ENCODE peak calls at places on chromosomes 13 and 19, in seven cellular contexts. W is HepG2, S is SK-N-SH, I is H1, G is GM12878, N is HCT116, L is K562. U is an unnamed sample.

GRCh38 chr19:7979559-7979958 is 25.9 kb downstream of the ELAVL1 start:
- DNase-seq in S (no peak), G (no peak), N (no peak), I (no peak), W (no peak), L (no peak), U (no peak)

GRCh38 chr13:110445183-110445582 is 116.3 kb downstream of the RAB20 start:
- DNase-seq in S (no peak), W (no peak), I (no peak), N (no peak), G (no peak), L (no peak), U (no peak)

GRCh38 chr19:58579473-58580142 is 6.5 kb upstream of the MZF1 start:
- DNase-seq in G (no peak), W (no peak), I (no peak), N (no peak), L (no peak), S (no peak), U (no peak)

GRCh38 chr13:75352641-75353327 is 129.2 kb downstream of the TBC1D4 start:
- DNase-seq in N (no peak), G (no peak), W (no peak), S (no peak), I (no peak), L (no peak), U (no peak)

GRCh38 chr13:21813110-21813509 is 142.2 kb downstream of the FGF9 start:
- DNase-seq in L (no peak), W (no peak), I (no peak), G (no peak), S (no peak), N (no peak), U (no peak)

GRCh38 chr13:112809332-112810310 is 119.8 kb downstream of the ATP11A start:
- DNase-seq in G (no peak), L (no peak), S (no peak), N (no peak), I (no peak), W (no peak), U (no peak)

GRCh38 chr19:18251587-18252369 is 22.5 kb downstream of the IQCN start:
- DNase-seq in G (peak), N (peak), L (peak), I (peak), S (peak), W (peak), U (peak)

GRCh38 chr13:48000559-48001126 is 430 bp downstream of the SUCLA2 start:
- DNase-seq in I (no peak), N (no peak), G (no peak), W (no peak), S (no peak), L (no peak), U (peak)

GRCh38 chr19:10009269-10009665 is 1.0 kb downstream of the COL5A3 start:
- DNase-seq in G (no peak), N (no peak), L (peak), S (peak), I (no peak), W (no peak), U (peak)

GRCh38 chr13:78632956-78633355 is 26.0 kb downstream of the OBI1 start:
- DNase-seq in L (no peak), I (no peak), S (no peak), G (no peak), W (no peak), N (no peak), U (no peak)

GRCh38 chr19:2969104-2969504 is 8.3 kb upstream of the TLE6 start:
- DNase-seq in N (no peak), S (peak), G (no peak), W (no peak), L (peak), I (no peak), U (no peak)

GRCh38 chr13:42999491-42999890 is 7.5 kb upstream of the EPSTI1 start:
- DNase-seq in N (no peak), I (no peak), L (no peak), W (no peak), S (no peak), G (no peak), U (no peak)

GRCh38 chr19:52691737-52692136 is 43.1 kb downstream of the ZNF611 start:
- DNase-seq in G (peak), L (peak), I (no peak), N (no peak), S (no peak), W (no peak), U (peak)

GRCh38 chr13:44364601-44365000 is 9.0 kb upstream of the SERP2 start:
- DNase-seq in S (no peak), L (no peak), N (peak), I (no peak), G (no peak), W (peak), U (no peak)

GRCh38 chr13:48055712-48056111 is 18.2 kb downstream of the NUDT15 start:
- DNase-seq in W (no peak), N (no peak), L (no peak), S (no peak), I (no peak), G (no peak), U (no peak)

GRCh38 chr19:990119-990571 is 6.0 kb downstream of the WDR18 start:
- DNase-seq in S (no peak), W (no peak), I (no peak), L (no peak), G (no peak), N (no peak), U (no peak)

GRCh38 chr13:112000888-112001287 is 66.1 kb upstream of the SOX1 start:
- DNase-seq in G (no peak), W (no peak), N (no peak), L (no peak), S (no peak), I (no peak), U (no peak)

GRCh38 chr19:15871570-15871969 is 26.3 kb downstream of the CYP4F2 start:
- DNase-seq in S (no peak), N (peak), L (peak), I (no peak), W (no peak), G (no peak), U (no peak)

GRCh38 chr19:10292206-10292788 is 2.5 kb downstream of the ICAM5 start:
- DNase-seq in W (peak), I (peak), S (peak), N (peak), G (no peak), L (peak), U (peak)

GRCh38 chr13:51122868-51123267 is 11.8 kb upstream of the C13orf42 start:
- DNase-seq in G (peak), N (no peak), L (no peak), S (no peak), I (no peak), W (peak), U (no peak)

GRCh38 chr13:89372193-89372592 is 1701.0 kb downstream of the SLITRK5 start:
- DNase-seq in G (no peak), N (no peak), S (no peak), I (no peak), W (no peak), L (no peak), U (no peak)

GRCh38 chr13:83352391-83352790 is 529.9 kb downstream of the SLITRK1 start:
- DNase-seq in G (no peak), S (no peak), L (no peak), W (no peak), N (no peak), I (no peak), U (no peak)

GRCh38 chr19:45657520-45658163 is 10.4 kb upstream of the GIPR start:
- DNase-seq in I (no peak), W (peak), N (no peak), L (peak), S (peak), G (no peak), U (no peak)

GRCh38 chr13:89966524-89966923 is 1381.0 kb upstream of the MIR17HG start:
- DNase-seq in L (no peak), I (no peak), W (no peak), N (no peak), G (no peak), S (no peak), U (no peak)

GRCh38 chr19:17170538-17171297 is 44.4 kb upstream of the USE1 start:
- DNase-seq in N (no peak), I (no peak), G (no peak), W (no peak), S (no peak), L (no peak), U (no peak)

GRCh38 chr13:24050796-24051715 is 109.5 kb upstream of the SPATA13 start:
- DNase-seq in L (no peak), W (no peak), N (no peak), S (no peak), I (no peak), G (no peak), U (no peak)

GRCh38 chr13:68440874-68441273 is 1210.7 kb upstream of the PCDH9 start:
- DNase-seq in W (no peak), N (no peak), S (no peak), G (no peak), L (no peak), I (no peak), U (no peak)

GRCh38 chr19:8569066-8569761 is 8.0 kb downstream of the MYO1F start:
- DNase-seq in N (peak), L (peak), S (no peak), W (no peak), I (no peak), G (peak), U (no peak)

GRCh38 chr13:23985846-23986245 is 88.5 kb upstream of the C1QTNF9B start:
- DNase-seq in G (no peak), W (no peak), I (no peak), S (no peak), N (no peak), L (no peak), U (no peak)

GRCh38 chr19:49950956-49951526 is 9.9 kb downstream of the SIGLEC11 start:
- DNase-seq in W (no peak), S (no peak), L (no peak), N (no peak), G (no peak), I (no peak), U (no peak)

GRCh38 chr13:73939603-73940002 is 194.6 kb downstream of the KLF12 start:
- DNase-seq in W (no peak), N (no peak), G (no peak), I (no peak), S (no peak), L (no peak), U (no peak)

GRCh38 chr13:73938375-73939070 is 195.7 kb downstream of the KLF12 start:
- DNase-seq in W (no peak), N (peak), S (no peak), I (no peak), G (no peak), L (no peak), U (no peak)

GRCh38 chr13:73939071-73939380 is 195.2 kb downstream of the KLF12 start:
- DNase-seq in W (no peak), I (no peak), L (no peak), G (no peak), S (no peak), N (no peak), U (no peak)

GRCh38 chr13:73936001-73936400 is 198.2 kb downstream of the KLF12 start:
- DNase-seq in N (no peak), L (no peak), G (no peak), W (no peak), I (no peak), S (no peak), U (no peak)

GRCh38 chr13:73937420-73937819 is 196.8 kb downstream of the KLF12 start:
- DNase-seq in G (no peak), S (no peak), I (no peak), W (no peak), N (no peak), L (no peak), U (no peak)
- TF ChIP-seq JUND in G (no peak), S (no peak), I (no peak), W (no peak), N (no peak), L (no peak), U (no peak)

GRCh38 chr19:13149628-13150186 is 468 bp downstream of the STX10 start:
- DNase-seq in N (no peak), W (peak), S (peak), I (no peak), L (no peak), G (no peak), U (peak)

GRCh38 chr19:13150919-13151604 is 851 bp downstream of the IER2 start:
- DNase-seq in L (peak), N (no peak), G (no peak), S (no peak), I (no peak), W (no peak), U (no peak)

GRCh38 chr19:13150187-13150918 is at the start of the genes IER2 and STX10:
- DNase-seq in W (peak), I (no peak), L (peak), N (no peak), S (peak), G (no peak), U (peak)

GRCh38 chr19:13143135-13143534 is 7.0 kb downstream of the STX10 start:
- DNase-seq in L (no peak), S (no peak), I (no peak), G (no peak), W (peak), N (no peak), U (no peak)

GRCh38 chr19:13146763-13147563 is 3.2 kb downstream of the STX10 start:
- DNase-seq in G (no peak), N (no peak), L (no peak), I (no peak), S (peak), W (no peak), U (no peak)
- TF ChIP-seq JUND in G (no peak), N (no peak), L (peak), I (no peak), S (no peak), W (no peak), U (no peak)

GRCh38 chr13:31431722-31432137 is 232.0 kb downstream of the B3GLCT start:
- DNase-seq in S (peak), L (peak), W (peak), N (peak), G (no peak), I (peak), U (peak)
- TF ChIP-seq JUND in S (no peak), L (no peak), W (no peak), N (no peak), G (no peak), I (no peak), U (no peak)

DNA sequence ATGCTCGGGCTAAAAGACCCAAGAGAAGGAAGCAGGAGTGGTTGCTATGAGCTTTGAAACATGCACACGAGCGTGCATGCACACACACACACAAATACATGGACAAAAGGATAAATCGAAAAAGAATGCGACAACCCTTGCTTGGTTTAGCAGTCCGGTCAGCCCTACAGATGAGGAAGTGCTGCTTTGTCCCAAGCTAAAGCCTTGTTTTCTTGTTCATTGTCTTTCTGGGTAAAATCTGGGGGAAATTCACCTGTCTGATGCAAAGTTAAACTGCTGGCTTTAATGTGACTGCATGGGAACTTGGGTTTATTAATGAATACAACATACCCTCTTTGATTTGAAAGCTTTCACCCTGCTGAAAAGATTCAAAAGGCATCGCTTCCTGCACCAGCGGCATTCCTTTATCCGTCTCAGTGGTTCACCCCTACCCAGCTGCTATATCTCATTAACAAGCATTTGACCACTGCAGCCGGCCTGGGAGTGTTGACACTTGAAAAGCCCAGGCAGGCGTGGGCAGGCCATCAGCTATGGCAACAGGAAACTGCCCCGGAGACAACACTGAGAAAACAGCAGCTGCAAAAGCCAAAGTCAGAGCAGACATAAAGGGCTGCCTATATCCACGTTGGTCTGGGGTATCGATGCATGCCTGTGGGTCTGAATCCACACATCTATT is 301.7 kb downstream of the NDFIP2 start:
- DNase-seq in W (peak), N (no peak), G (no peak), I (peak), S (peak), L (no peak), U (no peak)
- TF ChIP-seq JUND in W (no peak), N (no peak), G (no peak), I (peak), S (no peak), L (no peak), U (no peak)

DNA sequence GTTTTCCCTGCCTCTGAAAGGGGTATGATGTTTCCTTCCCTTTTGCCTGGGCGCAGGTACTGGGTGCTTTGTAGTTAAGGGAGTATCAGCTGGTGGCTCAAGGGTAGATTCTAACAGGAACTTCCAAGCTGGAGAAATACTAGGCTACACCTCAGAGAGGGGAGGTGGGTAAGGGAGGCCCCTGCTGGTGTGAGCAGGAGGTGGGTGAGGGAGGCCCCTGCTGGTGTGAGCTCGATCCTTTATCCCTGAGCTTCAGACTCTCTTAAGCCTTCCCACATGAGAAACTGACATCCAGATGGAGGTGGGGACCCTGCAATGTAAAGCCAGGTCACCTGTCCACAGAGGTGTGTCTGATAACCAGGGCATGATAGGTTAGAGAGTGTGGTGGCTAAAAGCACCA is 32.1 kb downstream of the CYP2B6 start:
- DNase-seq in L (peak), N (no peak), W (no peak), S (no peak), G (no peak), I (no peak), U (no peak)
- TF ChIP-seq JUND in L (no peak), N (no peak), W (no peak), S (no peak), G (no peak), I (no peak), U (no peak)